ENCODE peak calls at places on chromosome 1, in nine cellular contexts. W is choroid plexus epithelial cell, S is PC-9, F is AG09309, E is Panc1, M is HepG2, R is BE2C, N is A549, L is HFF-Myc. B is an unnamed sample.

GRCh38 chr1:217889401-217889800 is 258.3 kb downstream of the SPATA17 start:
- DNase-seq in S (no peak), R (peak; percentile 40), F (no peak), E (no peak), W (no peak), L (no peak), M (no peak), N (no peak), B (no peak)

GRCh38 chr1:44820945-44821715 is 12.8 kb downstream of the BTBD19 start:
- DNase-seq in R (no peak), F (no peak), L (no peak), N (no peak), M (no peak), E (no peak), W (no peak), S (no peak), B (no peak)

GRCh38 chr1:45848097-45848496 is 44.7 kb downstream of the MAST2 start:
- DNase-seq in M (no peak), S (no peak), L (no peak), F (no peak), W (no peak), E (no peak), R (no peak), N (no peak), B (no peak)

GRCh38 chr1:44336668-44337067 is 18.4 kb downstream of the ERI3 start:
- DNase-seq in R (no peak), W (no peak), N (no peak), S (no peak), E (no peak), L (no peak), F (no peak), M (no peak), B (no peak)

GRCh38 chr1:90106271-90106670 is 111.4 kb downstream of the ZNF326 start:
- DNase-seq in L (no peak), E (no peak), M (no peak), S (no peak), W (no peak), F (no peak), N (no peak), R (no peak), B (no peak)

GRCh38 chr1:236103646-236104218 is 38.6 kb upstream of the GPR137B start:
- DNase-seq in M (peak; percentile 42), N (peak; percentile 85), R (peak; percentile 49), L (no peak), E (peak; percentile 39), W (peak; percentile 77), F (no peak), S (peak; percentile 41), B (peak; percentile 75)

GRCh38 chr1:9201421-9202239 is 32.9 kb upstream of the H6PD start:
- DNase-seq in R (no peak), S (peak; percentile 19), E (no peak), W (peak; percentile 73), F (no peak), M (no peak), L (no peak), N (no peak), B (peak; percentile 65)

GRCh38 chr1:47776554-47777156 is 220.5 kb downstream of the TRABD2B start:
- DNase-seq in M (no peak), E (no peak), S (no peak), R (no peak), N (no peak), L (no peak), W (no peak), F (no peak), B (no peak)

GRCh38 chr1:30706528-30706927 is 16.9 kb downstream of the MATN1 start:
- DNase-seq in N (no peak), S (no peak), F (no peak), L (no peak), M (no peak), E (no peak), W (peak; percentile 46), R (peak; percentile 62), B (peak; percentile 40)

GRCh38 chr1:236287757-236288619 is 6.2 kb upstream of the ERO1B start:
- DNase-seq in W (no peak), N (no peak), R (peak; percentile 88), F (no peak), L (no peak), E (no peak), S (no peak), M (no peak), B (no peak)

GRCh38 chr1:54738244-54738643 is 22.6 kb downstream of the TTC4 start:
- DNase-seq in F (no peak), N (no peak), W (no peak), S (no peak), R (no peak), E (no peak), M (no peak), L (no peak), B (no peak)

GRCh38 chr1:109131059-109131458 is 17.1 kb downstream of the ELAPOR1 start:
- DNase-seq in M (no peak), F (no peak), L (no peak), N (no peak), S (no peak), E (no peak), R (no peak), W (no peak), B (no peak)

DNA sequence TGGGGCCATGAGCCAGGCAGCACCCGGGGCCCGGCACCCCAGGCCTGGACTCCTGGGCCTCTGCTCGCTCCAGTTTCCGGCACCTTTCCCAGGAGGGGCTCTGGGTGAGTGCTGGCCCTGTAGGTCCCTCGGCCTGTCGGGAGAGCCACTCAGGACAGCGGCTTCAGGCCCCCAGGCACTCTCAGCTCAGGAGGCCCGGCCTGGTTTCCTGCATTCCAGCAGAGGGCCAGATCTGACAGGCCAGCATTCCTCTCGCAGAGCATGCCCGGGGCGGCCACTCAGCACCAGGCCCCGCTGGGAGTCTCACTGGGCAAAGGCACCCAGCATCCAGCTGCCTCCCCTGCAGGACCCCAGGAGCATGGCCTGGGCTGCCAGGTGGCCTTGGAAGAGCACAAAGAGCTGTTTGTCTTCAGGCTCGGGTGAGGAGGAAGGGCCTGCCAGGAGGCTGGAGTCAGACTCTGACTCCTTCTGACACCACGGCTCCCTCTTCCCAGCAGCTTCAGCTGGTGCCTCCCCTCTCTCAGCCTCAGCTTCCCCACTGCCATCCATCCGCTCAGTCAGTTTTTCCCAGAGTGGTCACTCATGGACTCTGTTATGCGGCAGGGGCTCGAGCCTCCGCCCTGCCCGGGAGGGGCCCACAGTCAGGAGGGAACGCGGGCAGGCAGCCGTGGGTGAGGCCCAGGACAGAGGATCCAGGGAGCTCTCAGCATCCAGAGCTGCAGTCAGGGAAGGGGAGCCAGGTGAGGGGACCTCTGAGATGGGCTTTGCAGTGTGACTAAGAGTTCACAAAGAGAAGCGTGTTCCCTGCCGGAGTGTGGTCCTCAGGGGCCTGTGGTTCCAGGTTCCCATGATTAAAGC is 51.7 kb downstream of the WNT9A start:
- DNase-seq in N (no peak), L (no peak), S (peak; percentile 91), W (no peak), M (peak; percentile 71), R (peak; percentile 10), E (no peak), F (no peak), B (no peak)
- TF ChIP-seq CTCF in N (no peak), L (no peak), S (no peak), W (no peak), M (peak; percentile 27), R (no peak), E (no peak), F (no peak), B (no peak)

GRCh38 chr1:169105087-169105433 is 1.4 kb upstream of the ATP1B1 start:
- DNase-seq in L (no peak), S (no peak), W (no peak), R (no peak), N (no peak), M (no peak), E (no peak), F (no peak), B (no peak)
- H3K4me3 ChIP-seq in L (no peak overlapping the region), S (peak overlapping the region; percentile 99), W (no peak overlapping the region), R (peak overlapping the region; percentile 56), N (peak overlapping the region; percentile 92), M (peak overlapping the region; percentile 99), E (peak overlapping the region; percentile 51), F (no peak overlapping the region), B (no peak overlapping the region)

GRCh38 chr1:239677362-239677761 is 291.0 kb downstream of the CHRM3 start:
- DNase-seq in R (no peak), N (no peak), M (no peak), F (no peak), W (no peak), E (no peak), S (no peak), L (no peak), B (no peak)

GRCh38 chr1:239675735-239676134 is 289.4 kb downstream of the CHRM3 start:
- DNase-seq in S (no peak), L (no peak), E (no peak), F (no peak), R (no peak), W (no peak), N (no peak), M (no peak), B (no peak)

GRCh38 chr1:239678181-239678580 is 291.8 kb downstream of the CHRM3 start:
- DNase-seq in S (no peak), E (no peak), R (no peak), F (no peak), L (no peak), W (no peak), N (no peak), M (no peak), B (no peak)

GRCh38 chr1:239672256-239672655 is 285.9 kb downstream of the CHRM3 start:
- DNase-seq in S (no peak), W (no peak), E (no peak), F (no peak), L (no peak), N (no peak), R (no peak), M (no peak), B (no peak)

GRCh38 chr1:239676522-239677273 is 290.3 kb downstream of the CHRM3 start:
- DNase-seq in W (no peak), N (no peak), R (no peak), M (no peak), L (no peak), S (no peak), F (no peak), E (no peak), B (no peak)
- TF ChIP-seq CTCF in W (no peak), N (no peak), R (peak; percentile 16), M (no peak), L (no peak), S (no peak), F (no peak), E (no peak), B (no peak)

GRCh38 chr1:112852276-112852675 is 103.7 kb downstream of the SLC16A1 start:
- DNase-seq in S (no peak), M (no peak), F (no peak), E (no peak), W (no peak), N (no peak), L (no peak), R (no peak), B (no peak)

GRCh38 chr1:112855152-112855836 is 100.7 kb downstream of the SLC16A1 start:
- DNase-seq in E (no peak), S (no peak), M (no peak), N (no peak), R (no peak), L (no peak), W (no peak), F (no peak), B (no peak)

GRCh38 chr1:112849967-112850641 is 105.9 kb downstream of the SLC16A1 start:
- DNase-seq in M (no peak), N (no peak), R (peak; percentile 21), E (no peak), F (no peak), W (no peak), L (no peak), S (peak; percentile 53), B (no peak)

GRCh38 chr1:112852934-112853333 is 103.1 kb downstream of the SLC16A1 start:
- DNase-seq in L (no peak), S (no peak), R (no peak), F (no peak), N (no peak), M (no peak), W (no peak), E (no peak), B (no peak)

GRCh38 chr1:112849425-112849966 is 106.5 kb downstream of the SLC16A1 start:
- DNase-seq in S (peak; percentile 69), F (no peak), R (peak; percentile 76), E (no peak), M (no peak), W (peak; percentile 62), N (no peak), L (no peak), B (peak; percentile 39)
- H3K4me3 ChIP-seq in S (peak overlapping the region; percentile 73), F (peak overlapping the region; percentile 63), R (peak overlapping the region; percentile 72), E (peak overlapping the region; percentile 47), M (peak overlapping the region; percentile 64), W (peak overlapping the region; percentile 65), N (peak overlapping the region; percentile 47), L (peak overlapping the region; percentile 44), B (peak overlapping the region; percentile 52)